ENCODE peak calls at places on chromosome 3, in five cellular contexts. Y, O, P, V and E are unnamed samples.

GRCh38 chr3:31880020-31880419 is 101.0 kb downstream of the OSBPL10 start:
- DNase-seq in O (no peak), Y (peak; percentile 17), V (no peak), P (peak; percentile 79), E (peak; percentile 58)

GRCh38 chr3:21326704-21327103 is 424.3 kb downstream of the ZNF385D start:
- DNase-seq in O (no peak), V (no peak), Y (no peak), P (no peak), E (peak; percentile 86)

GRCh38 chr3:171907761-171908160 is 64.6 kb downstream of the TMEM212 start:
- DNase-seq in P (no peak), O (no peak), V (no peak), Y (no peak), E (no peak)

GRCh38 chr3:38030126-38031021 is 932 bp upstream of the PLCD1 start:
- DNase-seq in Y (peak; percentile 58), O (no peak), P (no peak), V (no peak), E (no peak)

GRCh38 chr3:125379483-125379882 is 4.4 kb upstream of the ZNF148 start:
- DNase-seq in P (no peak), V (no peak), O (no peak), Y (no peak), E (no peak)

GRCh38 chr3:37324752-37325407 is 150.5 kb upstream of the LRRFIP2 start:
- DNase-seq in P (no peak), V (no peak), Y (no peak), O (no peak), E (no peak)

GRCh38 chr3:44970916-44971490 is 5.0 kb downstream of the ZDHHC3 start:
- DNase-seq in P (peak; percentile 54), V (no peak), Y (peak; percentile 19), O (no peak), E (no peak)

GRCh38 chr3:171565671-171566070 is 105.5 kb upstream of the TNIK start:
- DNase-seq in V (no peak), P (no peak), O (no peak), Y (no peak), E (no peak)

GRCh38 chr3:64685331-64685799 is 2.4 kb downstream of the ADAMTS9 start:
- DNase-seq in O (no peak), Y (peak; percentile 51), P (peak; percentile 39), V (peak; percentile 42), E (no peak)

GRCh38 chr3:64685800-64686445 is 1.9 kb downstream of the ADAMTS9 start:
- DNase-seq in P (peak; percentile 95), V (peak; percentile 90), O (peak; percentile 11), Y (peak; percentile 94), E (peak; percentile 94)

GRCh38 chr3:64687781-64688515 is at the start of gene ADAMTS9:
- DNase-seq in V (peak; percentile 77), O (no peak), Y (peak; percentile 89), P (peak; percentile 71), E (peak; percentile 90)

GRCh38 chr3:64686446-64686908 is 1.3 kb downstream of the ADAMTS9 start:
- DNase-seq in V (peak; percentile 40), P (peak; percentile 66), O (no peak), Y (peak; percentile 72), E (peak; percentile 77)

GRCh38 chr3:64687381-64687780 is 419 bp downstream of the ADAMTS9 start:
- DNase-seq in P (peak; percentile 28), Y (no peak), V (no peak), O (no peak), E (no peak)
- H3K27ac ChIP-seq in P (peak overlapping the region; percentile 34), Y (peak overlapping the region; percentile 94), V (peak overlapping the region; percentile 92), O (no peak overlapping the region), E (peak overlapping the region; percentile 74)

GRCh38 chr3:66335671-66336070 is 114.9 kb downstream of the SLC25A26 start:
- DNase-seq in V (no peak), P (no peak), Y (no peak), O (no peak), E (no peak)

GRCh38 chr3:66342717-66343373 is 122.0 kb downstream of the SLC25A26 start:
- DNase-seq in Y (no peak), V (no peak), O (no peak), P (no peak), E (no peak)

GRCh38 chr3:66344391-66344811 is 123.6 kb downstream of the SLC25A26 start:
- DNase-seq in O (no peak), P (no peak), V (no peak), Y (peak; percentile 38), E (no peak)

GRCh38 chr3:66336358-66336766 is 115.6 kb downstream of the SLC25A26 start:
- DNase-seq in O (peak; percentile 37), Y (no peak), P (no peak), V (no peak), E (no peak)

DNA sequence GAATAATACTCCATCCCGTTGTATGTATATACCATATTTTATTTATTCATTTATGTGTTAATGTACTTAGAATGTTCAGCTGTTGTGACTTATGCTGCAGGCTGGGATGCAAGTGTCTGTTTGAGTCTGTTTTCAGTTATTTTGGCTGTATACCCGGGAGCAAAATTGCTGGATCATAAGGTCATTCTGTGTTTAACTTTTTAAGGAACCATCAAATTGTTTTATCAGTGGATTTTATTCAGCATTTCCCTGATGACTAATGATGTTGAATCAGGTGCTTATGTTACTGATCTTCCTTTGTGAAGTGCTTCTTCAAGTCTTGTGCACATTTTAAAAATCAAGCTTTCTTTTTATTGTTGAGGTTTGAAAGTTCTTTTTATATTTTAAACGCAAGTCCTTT is 118.1 kb downstream of the SLC25A26 start:
- DNase-seq in Y (no peak), O (no peak), P (no peak), V (no peak), E (no peak)
- H3K27ac ChIP-seq in Y (no peak overlapping the region), O (no peak overlapping the region), P (no peak overlapping the region), V (no peak overlapping the region), E (no peak overlapping the region)

GRCh38 chr3:196164576-196164975 is 46.6 kb downstream of the ZDHHC19 start:
- DNase-seq in Y (no peak), P (no peak), V (no peak), O (no peak), E (no peak)

GRCh38 chr3:196163212-196163611 is 48.0 kb downstream of the ZDHHC19 start:
- DNase-seq in P (no peak), Y (no peak), V (no peak), O (no peak), E (no peak)

GRCh38 chr3:196166741-196167140 is 44.5 kb downstream of the ZDHHC19 start:
- DNase-seq in P (no peak), V (no peak), Y (no peak), O (no peak), E (no peak)

GRCh38 chr3:196163687-196164493 is 47.3 kb downstream of the ZDHHC19 start:
- DNase-seq in O (no peak), V (peak; percentile 42), P (no peak), Y (no peak), E (no peak)

GRCh38 chr3:196165850-196166249 is 45.4 kb downstream of the ZDHHC19 start:
- DNase-seq in V (no peak), Y (no peak), O (no peak), P (no peak), E (no peak)
- H3K27ac ChIP-seq in V (peak overlapping the region; percentile 87), Y (no peak overlapping the region), O (no peak overlapping the region), P (no peak overlapping the region), E (no peak overlapping the region)

GRCh38 chr3:161050929-161051328 is 54.2 kb downstream of the B3GALNT1 start:
- DNase-seq in V (no peak), P (no peak), Y (no peak), O (no peak), E (no peak)
- H3K27ac ChIP-seq in V (no peak overlapping the region), P (no peak overlapping the region), Y (no peak overlapping the region), O (no peak overlapping the region), E (no peak overlapping the region)

GRCh38 chr3:159765025-159765859 is 223.4 kb upstream of the IL12A start:
- DNase-seq in V (peak; percentile 84), P (peak; percentile 98), O (peak; percentile 87), Y (peak; percentile 85), E (peak; percentile 92)
- H3K27ac ChIP-seq in V (peak overlapping the region; percentile 86), P (peak overlapping the region; percentile 93), O (peak overlapping the region; percentile 95), Y (peak overlapping the region; percentile 91), E (peak overlapping the region; percentile 85)

GRCh38 chr3:107216229-107216628 is 161.0 kb upstream of the CCDC54 start:
- DNase-seq in V (no peak), Y (no peak), P (no peak), O (no peak), E (no peak)
- H3K27ac ChIP-seq in V (peak overlapping the region; percentile 28), Y (peak overlapping the region; percentile 88), P (peak overlapping the region; percentile 98), O (no peak overlapping the region), E (no peak overlapping the region)

GRCh38 chr3:101942356-101942755 is 93.0 kb downstream of the NFKBIZ start:
- DNase-seq in V (no peak), O (no peak), Y (no peak), P (no peak), E (no peak)
- H3K27ac ChIP-seq in V (no peak overlapping the region), O (no peak overlapping the region), Y (peak overlapping the region; percentile 13), P (no peak overlapping the region), E (no peak overlapping the region)

GRCh38 chr3:71389911-71390573 is 193.5 kb downstream of the FOXP1 start:
- DNase-seq in O (no peak), Y (peak; percentile 42), V (peak; percentile 18), P (peak; percentile 38), E (peak; percentile 33)
- H3K27ac ChIP-seq in O (peak overlapping the region; percentile 54), Y (peak overlapping the region; percentile 50), V (peak overlapping the region; percentile 50), P (no peak overlapping the region), E (no peak overlapping the region)

GRCh38 chr3:136898549-136898948 is 36.5 kb downstream of the NCK1 start:
- DNase-seq in P (no peak), O (no peak), Y (no peak), V (no peak), E (no peak)
- H3K27ac ChIP-seq in P (no peak overlapping the region), O (no peak overlapping the region), Y (peak overlapping the region; percentile 20), V (no peak overlapping the region), E (no peak overlapping the region)